ENCODE peak calls at places on chromosomes 12 and 14, in seven cellular contexts. T, M, Q, I, A, U and C are unnamed samples.

GRCh38 chr12:89636776-89637160 is 71.9 kb downstream of the ATP2B1 start:
- DNase-seq in T (no peak), A (peak), I (no peak), U (no peak), Q (no peak), M (no peak), C (no peak)

GRCh38 chr12:1197264-1198018 is 206.4 kb downstream of the ERC1 start:
- DNase-seq in T (no peak), M (no peak), U (no peak), Q (no peak), A (peak), I (no peak), C (no peak)

GRCh38 chr12:28340261-28340660 is 150.0 kb downstream of the CCDC91 start:
- DNase-seq in Q (no peak), M (no peak), A (no peak), I (no peak), T (no peak), U (no peak), C (no peak)

GRCh38 chr12:25689996-25690501 is 137.0 kb upstream of the LMNTD1 start:
- DNase-seq in U (no peak), I (peak), M (no peak), T (peak), Q (peak), A (peak), C (no peak)

GRCh38 chr12:65022960-65023359 is 98.1 kb downstream of the WIF1 start:
- DNase-seq in A (no peak), I (no peak), U (no peak), T (no peak), Q (no peak), M (no peak), C (no peak)

GRCh38 chr12:42145552-42146215 is 1.0 kb upstream of the GXYLT1 start:
- DNase-seq in Q (no peak), A (no peak), T (no peak), M (no peak), U (no peak), I (no peak), C (peak)

GRCh38 chr14:99809864-99810854 is 16.9 kb downstream of the EML1 start:
- DNase-seq in T (no peak), U (no peak), I (peak), M (no peak), A (no peak), Q (no peak), C (no peak)

GRCh38 chr12:119840617-119841016 is 36.5 kb downstream of the CIT start:
- DNase-seq in U (no peak), Q (no peak), T (no peak), I (no peak), A (no peak), M (no peak), C (no peak)

GRCh38 chr12:5230861-5231260 is 187.2 kb downstream of the KCNA5 start:
- DNase-seq in I (no peak), Q (no peak), U (no peak), M (no peak), T (no peak), A (peak), C (no peak)

GRCh38 chr12:58412466-58412865 is 471.1 kb downstream of the ATP23 start:
- DNase-seq in I (no peak), A (no peak), T (no peak), Q (no peak), U (no peak), M (no peak), C (peak)

GRCh38 chr12:10214131-10214876 is 1.6 kb downstream of the GABARAPL1 start:
- DNase-seq in U (no peak), Q (no peak), M (no peak), T (no peak), A (peak), I (no peak), C (no peak)

GRCh38 chr14:79967001-79967400 is 244.3 kb downstream of the DIO2 start:
- DNase-seq in M (no peak), A (no peak), T (no peak), I (no peak), Q (no peak), U (no peak), C (no peak)

GRCh38 chr12:90058721-90059120 is 350.1 kb upstream of the ATP2B1 start:
- DNase-seq in I (no peak), Q (no peak), T (no peak), U (no peak), M (no peak), A (peak), C (no peak)

GRCh38 chr12:123010681-123011080 is 30.2 kb downstream of the ARL6IP4 start:
- DNase-seq in M (no peak), T (no peak), U (no peak), Q (no peak), I (no peak), A (no peak), C (no peak)

GRCh38 chr14:80291099-80291498 is 79.8 kb upstream of the DIO2 start:
- DNase-seq in Q (no peak), U (no peak), I (no peak), M (no peak), T (no peak), A (peak), C (no peak)

GRCh38 chr12:115149685-115150378 is 465.9 kb upstream of the TBX3 start:
- DNase-seq in T (no peak), U (no peak), Q (no peak), M (no peak), A (peak), I (no peak), C (no peak)

GRCh38 chr12:6367065-6367968 is 8.0 kb downstream of the SCNN1A start:
- DNase-seq in A (no peak), Q (peak), U (no peak), T (no peak), M (peak), I (no peak), C (no peak)

GRCh38 chr14:87241018-87241779 is 751.8 kb downstream of the GALC start:
- DNase-seq in U (no peak), T (no peak), M (no peak), A (no peak), Q (no peak), I (no peak), C (no peak)

GRCh38 chr14:102508410-102508773 is 1.2 kb downstream of the ANKRD9 start:
- DNase-seq in I (peak), M (no peak), Q (peak), T (peak), A (no peak), U (no peak), C (no peak)

GRCh38 chr14:71206766-71207371 is 299.6 kb downstream of the PCNX1 start:
- DNase-seq in U (no peak), Q (no peak), T (no peak), A (peak), M (no peak), I (peak), C (no peak)

GRCh38 chr12:56252649-56253048 is 5.5 kb downstream of the ANKRD52 start:
- DNase-seq in T (no peak), M (no peak), U (no peak), A (no peak), Q (no peak), I (no peak), C (no peak)

GRCh38 chr12:56243731-56244181 is 13.9 kb downstream of the SLC39A5 start:
- DNase-seq in M (no peak), I (peak), Q (no peak), U (no peak), A (no peak), T (no peak), C (no peak)

GRCh38 chr12:56244494-56244893 is 13.7 kb downstream of the ANKRD52 start:
- DNase-seq in A (no peak), I (no peak), M (no peak), T (no peak), U (no peak), Q (no peak), C (no peak)

GRCh38 chr12:56247923-56248322 is 10.3 kb downstream of the ANKRD52 start:
- DNase-seq in M (no peak), Q (no peak), I (no peak), A (no peak), T (no peak), U (no peak), C (no peak)

GRCh38 chr12:56248711-56249110 is 9.5 kb downstream of the ANKRD52 start:
- DNase-seq in T (no peak), M (no peak), U (no peak), Q (no peak), A (no peak), I (no peak), C (no peak)
- H3K27ac ChIP-seq in T (no peak), M (no peak), U (no peak), Q (no peak), A (no peak), I (no peak), C (no peak)

GRCh38 chr12:3263939-3264699 is 186.9 kb downstream of the TSPAN9 start:
- DNase-seq in I (no peak), U (no peak), M (no peak), Q (no peak), T (no peak), A (no peak), C (no peak)

GRCh38 chr12:3261782-3262359 is 184.7 kb downstream of the TSPAN9 start:
- DNase-seq in T (no peak), A (no peak), Q (no peak), U (no peak), I (no peak), M (no peak), C (no peak)

GRCh38 chr12:3263282-3263681 is 186.1 kb downstream of the TSPAN9 start:
- DNase-seq in M (no peak), A (no peak), I (no peak), U (no peak), Q (no peak), T (no peak), C (no peak)

GRCh38 chr12:3259976-3260375 is 182.8 kb downstream of the TSPAN9 start:
- DNase-seq in U (no peak), I (no peak), Q (no peak), A (no peak), M (no peak), T (no peak), C (no peak)

GRCh38 chr12:3262466-3262865 is 185.3 kb downstream of the TSPAN9 start:
- DNase-seq in T (no peak), U (no peak), I (no peak), M (no peak), A (no peak), Q (no peak), C (no peak)
- H3K27ac ChIP-seq in T (no peak), U (no peak), I (no peak), M (no peak), A (no peak), Q (no peak), C (no peak)

GRCh38 chr12:109448707-109449390 is 28.3 kb downstream of the KCTD10 start:
- DNase-seq in A (no peak), T (no peak), I (no peak), Q (no peak), U (no peak), M (no peak), C (no peak)

GRCh38 chr12:109448272-109448671 is 28.8 kb downstream of the KCTD10 start:
- DNase-seq in U (no peak), I (no peak), M (no peak), Q (no peak), A (no peak), T (no peak), C (no peak)

GRCh38 chr12:109451400-109451799 is 25.7 kb downstream of the KCTD10 start:
- DNase-seq in M (no peak), I (no peak), Q (no peak), T (no peak), A (no peak), U (no peak), C (no peak)

GRCh38 chr12:109450980-109451379 is 26.1 kb downstream of the KCTD10 start:
- DNase-seq in I (no peak), T (no peak), A (no peak), M (no peak), Q (no peak), U (no peak), C (no peak)

DNA sequence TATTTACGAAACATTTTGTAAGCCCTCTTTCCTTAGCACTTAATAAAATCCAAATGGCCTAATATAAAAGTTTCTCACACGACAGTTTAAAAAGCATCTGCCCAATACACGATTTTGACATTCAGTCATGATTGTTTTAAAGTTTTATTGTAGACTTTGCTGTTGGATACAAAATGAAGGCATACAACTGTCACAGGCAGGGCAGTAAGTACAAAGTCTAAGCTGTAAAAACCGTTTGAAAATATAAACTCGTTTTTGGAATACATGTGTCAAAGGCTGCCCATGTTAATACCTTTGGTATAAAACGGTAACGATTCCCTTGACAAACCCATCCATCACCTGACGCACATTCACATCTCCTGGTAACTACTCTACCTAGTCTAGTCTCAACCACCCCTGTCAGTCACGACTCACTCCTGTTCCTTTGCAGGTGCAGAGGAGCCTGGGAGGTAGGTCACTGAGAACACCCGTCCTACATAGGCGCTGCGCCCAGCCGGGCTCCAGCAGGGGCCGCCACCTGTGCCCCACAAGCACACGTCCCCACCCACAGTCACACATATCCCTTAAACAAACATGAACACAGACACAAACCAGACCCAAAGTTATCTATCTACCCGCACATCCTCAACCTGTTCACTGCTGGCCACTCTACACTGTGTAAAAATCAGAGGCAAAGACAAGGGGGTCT is 27.1 kb downstream of the KCTD10 start:
- DNase-seq in M (no peak), U (no peak), Q (no peak), I (no peak), A (no peak), T (no peak), C (no peak)
- H3K27ac ChIP-seq in M (no peak), U (no peak), Q (no peak), I (no peak), A (no peak), T (no peak), C (no peak)

GRCh38 chr14:89374908-89375307 is 42.1 kb downstream of the FOXN3 start:
- DNase-seq in T (no peak), U (no peak), I (no peak), Q (no peak), A (no peak), M (no peak), C (no peak)

GRCh38 chr14:89377544-89377943 is 39.5 kb downstream of the FOXN3 start:
- DNase-seq in U (no peak), M (no peak), Q (no peak), A (no peak), T (no peak), I (no peak), C (no peak)

GRCh38 chr14:89379891-89380820 is 36.9 kb downstream of the FOXN3 start:
- DNase-seq in U (no peak), Q (no peak), A (no peak), I (no peak), M (no peak), T (no peak), C (no peak)

GRCh38 chr14:89379006-89379405 is 38.0 kb downstream of the FOXN3 start:
- DNase-seq in Q (no peak), U (no peak), T (no peak), A (no peak), M (no peak), I (no peak), C (no peak)

GRCh38 chr14:89378119-89378518 is 38.9 kb downstream of the FOXN3 start:
- DNase-seq in T (no peak), Q (no peak), U (no peak), A (peak), I (no peak), M (peak), C (no peak)
- H3K27ac ChIP-seq in T (no peak), Q (no peak), U (peak), A (no peak), I (no peak), M (no peak), C (no peak)

DNA sequence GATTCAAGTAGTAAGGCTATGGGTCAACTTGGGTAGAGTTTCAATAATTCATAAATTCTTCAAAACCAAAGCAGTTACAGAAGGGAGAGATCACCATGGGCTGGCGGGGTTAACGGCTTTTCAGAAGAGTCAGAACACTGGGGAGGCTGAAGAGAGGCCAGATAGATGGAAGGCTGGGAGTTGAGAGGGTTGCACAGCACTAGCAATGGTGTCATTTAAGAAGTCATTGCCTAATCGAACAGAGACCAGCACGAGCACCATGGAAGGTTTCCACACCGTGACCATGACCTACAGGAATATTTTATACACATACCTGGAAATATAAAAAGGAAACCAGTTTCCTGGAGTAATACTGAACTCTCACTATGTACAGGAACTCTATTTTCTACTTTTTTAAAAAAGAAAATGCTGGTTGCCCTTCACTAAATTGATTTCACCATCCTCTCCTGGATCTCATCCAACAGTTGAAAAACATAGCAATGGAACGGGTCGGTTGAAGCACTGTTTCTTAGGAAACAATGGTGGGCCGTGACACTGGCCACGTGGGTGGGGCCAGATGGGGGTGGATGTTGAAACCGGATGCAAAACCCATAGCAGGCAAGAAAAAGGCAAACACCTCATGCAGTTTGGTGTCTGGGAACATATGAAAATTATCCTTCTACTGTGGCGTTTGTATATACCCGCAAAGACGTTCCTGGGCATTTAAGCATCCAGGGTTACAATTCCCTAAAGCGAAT is 38.0 kb upstream of the RIN3 start:
- DNase-seq in Q (peak), T (peak), I (no peak), M (no peak), A (no peak), U (no peak), C (no peak)
- H3K27ac ChIP-seq in Q (peak), T (peak), I (no peak), M (no peak), A (no peak), U (no peak), C (no peak)

DNA sequence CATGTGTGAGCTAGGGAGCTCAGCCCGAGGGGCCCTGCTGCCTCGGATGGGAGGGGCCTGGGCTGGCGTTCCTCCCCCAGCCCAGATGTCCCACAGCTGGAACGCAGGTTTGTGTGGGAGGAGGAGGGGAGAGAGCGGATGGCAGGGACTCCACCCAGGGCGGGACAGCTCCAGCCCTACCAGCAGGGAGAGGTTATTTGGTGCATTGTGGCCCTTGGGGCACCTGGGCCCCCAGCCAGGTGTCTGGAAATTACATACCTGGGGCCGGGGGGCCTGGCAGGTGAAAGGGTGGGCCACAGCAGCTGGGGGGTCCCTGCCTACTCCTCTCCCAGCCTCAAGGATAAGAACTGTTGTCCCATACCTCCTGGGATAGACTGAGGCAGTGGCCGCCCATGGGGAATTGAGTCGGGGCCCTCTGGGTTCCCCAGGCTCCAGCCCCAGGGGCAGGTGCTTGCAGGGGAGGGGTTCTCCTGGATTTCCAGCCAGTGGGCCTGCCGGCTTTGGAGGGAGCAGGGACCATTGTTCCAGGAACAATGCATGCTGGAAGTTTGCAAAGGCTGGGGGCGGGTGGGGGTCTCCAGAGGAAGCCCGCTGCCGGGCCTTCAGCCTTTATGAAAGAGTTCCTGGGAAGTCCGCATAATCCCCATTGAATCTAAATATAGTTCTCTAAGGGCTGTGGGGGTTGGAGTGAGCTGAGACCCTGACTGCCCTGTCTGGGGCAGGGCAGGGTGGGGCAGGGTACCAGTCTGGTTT is 1.2 kb downstream of the KIF26A start:
- DNase-seq in M (no peak), T (peak), Q (peak), I (no peak), A (no peak), U (no peak), C (peak)
- H3K27ac ChIP-seq in M (no peak), T (no peak), Q (no peak), I (no peak), A (no peak), U (no peak), C (no peak)

DNA sequence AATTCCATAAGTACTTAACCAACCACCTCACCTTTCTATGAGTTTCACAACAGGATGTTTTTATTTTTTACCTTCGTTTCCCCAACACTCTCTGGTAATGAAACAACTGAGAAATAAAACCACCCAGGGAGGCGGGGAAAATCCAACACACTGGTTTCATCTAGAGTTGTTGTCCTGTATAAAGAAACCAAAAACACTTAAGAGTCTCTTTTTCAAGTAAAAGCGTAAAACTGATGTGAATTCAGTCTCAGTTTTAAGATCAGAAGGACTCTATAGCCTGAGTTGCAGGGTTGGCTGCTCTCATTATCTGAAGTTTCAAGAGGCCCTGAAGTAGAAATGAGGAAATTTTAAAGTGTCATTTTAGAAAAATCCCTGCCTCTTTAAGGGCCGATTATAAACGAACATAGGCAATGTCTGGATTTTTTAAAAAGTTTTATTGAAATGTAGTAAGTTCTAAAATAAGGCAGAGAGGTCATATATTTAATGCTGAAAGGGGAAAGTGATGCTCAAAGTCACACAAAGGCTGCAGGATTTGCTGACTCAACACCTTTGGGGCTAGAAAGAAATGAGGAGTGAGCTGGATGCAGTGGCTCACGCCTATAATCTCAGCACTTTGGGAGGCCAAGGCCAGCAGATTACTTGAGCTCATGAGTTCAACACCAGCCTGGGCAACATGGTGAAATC is 27.2 kb downstream of the HIGD1C start:
- DNase-seq in A (no peak), M (no peak), Q (no peak), U (no peak), T (no peak), I (no peak), C (no peak)
- H3K27ac ChIP-seq in A (no peak), M (no peak), Q (no peak), U (peak), T (peak), I (no peak), C (no peak)

GRCh38 chr12:52496590-52497071 is 3.6 kb upstream of the KRT6A start:
- DNase-seq in Q (no peak), U (no peak), T (no peak), M (no peak), I (no peak), A (peak), C (peak)
- H3K27ac ChIP-seq in Q (no peak), U (no peak), T (no peak), M (no peak), I (no peak), A (peak), C (peak)